ENCODE peak calls at places on chromosomes 1 and 21, in five cellular contexts. X is progenitor cell of endocrine pancreas; W is iPS-NIHi11; L is CD4-positive, alpha-beta T cell; D is AG08396. N is an unnamed sample.

GRCh38 chr1:107076846-107077245 is 20.4 kb downstream of the PRMT6 start:
- DNase-seq in X (no peak), W (no peak), L (no peak), D (peak), N (no peak)

GRCh38 chr1:198669023-198669698 is 30.3 kb downstream of the PTPRC start:
- DNase-seq in X (no peak), W (no peak), L (no peak), D (peak), N (peak)

GRCh38 chr1:211469938-211470529 is 21.9 kb downstream of the RD3 start:
- DNase-seq in X (peak), W (peak), L (peak), D (peak), N (peak)

GRCh38 chr1:184974086-184974836 is at the start of gene NIBAN1:
- DNase-seq in X (peak), W (peak), L (peak), D (peak), N (peak)

GRCh38 chr1:100760511-100760910 is 41.0 kb downstream of the VCAM1 start:
- DNase-seq in X (no peak), W (no peak), L (no peak), D (no peak), N (no peak)

GRCh38 chr1:220706921-220707559 is 16.9 kb downstream of the C1orf115 start:
- DNase-seq in X (no peak), W (no peak), L (no peak), D (no peak), N (no peak)

GRCh38 chr1:161864577-161864976 is 98.5 kb downstream of the ATF6 start:
- DNase-seq in X (no peak), W (no peak), L (no peak), D (no peak), N (peak)

GRCh38 chr1:11653101-11653601 is 1.1 kb downstream of the FBXO2 start:
- DNase-seq in X (no peak), W (no peak), L (no peak), D (no peak), N (no peak)

GRCh38 chr1:9822897-9823692 is 670 bp downstream of the CLSTN1 start:
- DNase-seq in X (no peak), W (no peak), L (peak), D (peak), N (peak)

GRCh38 chr1:198771562-198772153 is 132.8 kb downstream of the PTPRC start:
- DNase-seq in X (no peak), W (peak), L (no peak), D (no peak), N (peak)

GRCh38 chr21:45920824-45921600 is 60.6 kb upstream of the COL6A1 start:
- DNase-seq in X (no peak), W (no peak), L (no peak), D (peak), N (no peak)

GRCh38 chr1:75023005-75023404 is 111.2 kb upstream of the LHX8 start:
- DNase-seq in X (no peak), W (no peak), L (no peak), D (no peak), N (no peak)

GRCh38 chr1:234579967-234580366 is 30.0 kb downstream of the IRF2BP2 start:
- DNase-seq in X (no peak), W (no peak), L (no peak), D (no peak), N (no peak)

GRCh38 chr1:18157968-18158367 is 50.4 kb downstream of the IGSF21 start:
- DNase-seq in X (no peak), W (no peak), L (no peak), D (no peak), N (no peak)

GRCh38 chr1:6099787-6100765 is 54.4 kb downstream of the KCNAB2 start:
- DNase-seq in X (no peak), W (peak), L (no peak), D (no peak), N (no peak)

GRCh38 chr1:192491804-192492554 is 83.6 kb upstream of the RGS1 start:
- DNase-seq in X (no peak), W (no peak), L (no peak), D (peak), N (peak)

N was measured in hepatic stellate cell.